ENCODE peak calls at places on chromosomes 5 and 9, in four cellular contexts. H, Q, S and X are unnamed samples.

GRCh38 chr5:151447174-151448037 is at the start of gene SLC36A1:
- DNase-seq in H (peak; percentile 80), Q (peak; percentile 73), S (peak; percentile 97), X (peak; percentile 83)

GRCh38 chr5:97192580-97193421 is 9.8 kb upstream of the RIOK2 start:
- DNase-seq in H (no peak), Q (peak; percentile 30), S (no peak), X (no peak)

GRCh38 chr5:491856-492155 is 32.4 kb downstream of the SLC9A3 start:
- DNase-seq in H (no peak), Q (no peak), S (no peak), X (no peak)

GRCh38 chr9:89177021-89177400 is 1.6 kb downstream of the SHC3 start:
- DNase-seq in H (no peak), Q (no peak), S (no peak), X (no peak)

GRCh38 chr9:137787376-137787775 is 90.2 kb upstream of the CACNA1B start:
- DNase-seq in H (no peak), Q (no peak), S (no peak), X (no peak)

GRCh38 chr9:110640736-110641135 is 27.9 kb upstream of the MUSK start:
- DNase-seq in H (no peak), Q (no peak), S (no peak), X (peak; percentile 7)

GRCh38 chr9:121807918-121808278 is 156.5 kb downstream of the DAB2IP start:
- DNase-seq in H (no peak), Q (no peak), S (peak; percentile 81), X (no peak)

GRCh38 chr9:79619930-79620329 is 48.2 kb downstream of the TLE4 start:
- DNase-seq in H (no peak), Q (no peak), S (no peak), X (no peak)

GRCh38 chr5:1834721-1835425 is 33.7 kb downstream of the NDUFS6 start:
- DNase-seq in H (no peak), Q (no peak), S (no peak), X (no peak)

GRCh38 chr9:114097613-114098020 is 1.5 kb downstream of the KIF12 start:
- DNase-seq in H (no peak), Q (peak; percentile 11), S (no peak), X (no peak)

GRCh38 chr9:108296056-108296455 is 559.7 kb downstream of the ACTL7B start:
- DNase-seq in H (no peak), Q (no peak), S (no peak), X (no peak)

GRCh38 chr9:107178302-107178701 is 104.8 kb upstream of the RAD23B start:
- DNase-seq in H (no peak), Q (no peak), S (no peak), X (no peak)

GRCh38 chr5:95773325-95774059 is 42.4 kb downstream of the RHOBTB3 start:
- DNase-seq in H (no peak), Q (no peak), S (no peak), X (no peak)